ENCODE peak calls at places on chromosome 1, in nine cellular contexts. U is astrocyte of the spinal cord, B is PC-3, G is adrenal gland, M is left ventricle myocardium inferior, F is brain microvascular endothelial cell, R is HL-60, S is neural progenitor cell, V is choroid plexus epithelial cell. X is an unnamed sample.
A peak's percentile ranks its signal among the peaks of the same experiment; 100 is the strongest.

GRCh38 chr1:169680377-169681019 is 30.9 kb downstream of the SELL start:
- DNase-seq in U (no peak), B (no peak), G (no peak), M (no peak), F (no peak), R (no peak), S (no peak), V (no peak), X (no peak)

GRCh38 chr1:30654188-30654587 is 69.2 kb downstream of the MATN1 start:
- DNase-seq in U (no peak), B (no peak), G (no peak), M (no peak), F (no peak), R (no peak), S (no peak), V (no peak), X (no peak)

GRCh38 chr1:226656201-226656600 is 82.9 kb downstream of the ITPKB start:
- DNase-seq in U (no peak), B (no peak), G (no peak), M (peak; percentile 11), F (no peak), R (no peak), S (no peak), V (no peak), X (no peak)

GRCh38 chr1:40877681-40878080 is 15.5 kb upstream of the CITED4 start:
- DNase-seq in U (peak; percentile 94), B (peak; percentile 71), G (no peak), M (peak; percentile 52), F (peak; percentile 88), R (no peak), S (no peak), V (peak; percentile 93), X (peak; percentile 82)

GRCh38 chr1:63645301-63645700 is 52.1 kb downstream of the PGM1 start:
- DNase-seq in U (no peak), B (no peak), G (no peak), M (no peak), F (no peak), R (no peak), S (no peak), V (no peak), X (no peak)

GRCh38 chr1:44970317-44970716 is 16.1 kb downstream of the EIF2B3 start:
- DNase-seq in U (peak; percentile 71), B (peak; percentile 80), G (no peak), M (no peak), F (peak; percentile 52), R (no peak), S (no peak), V (peak; percentile 54), X (no peak)

GRCh38 chr1:101150676-101151075 is 86.1 kb upstream of the S1PR1 start:
- DNase-seq in U (no peak), B (peak; percentile 84), G (no peak), M (no peak), F (no peak), R (no peak), S (no peak), V (peak; percentile 27), X (no peak)

GRCh38 chr1:203686091-203686632 is 59.5 kb downstream of the ATP2B4 start:
- DNase-seq in U (peak; percentile 24), B (peak; percentile 60), G (no peak), M (no peak), F (no peak), R (no peak), S (no peak), V (no peak), X (no peak)

GRCh38 chr1:46613661-46614603 is 2.7 kb downstream of the MOB3C start:
- DNase-seq in U (peak; percentile 62), B (peak; percentile 39), G (peak; percentile 75), M (peak; percentile 96), F (peak; percentile 50), R (peak; percentile 61), S (peak; percentile 83), V (peak; percentile 81), X (peak; percentile 86)

GRCh38 chr1:245810181-245810727 is 655.5 kb downstream of the KIF26B start:
- DNase-seq in U (no peak), B (peak; percentile 25), G (no peak), M (no peak), F (no peak), R (no peak), S (no peak), V (no peak), X (no peak)

GRCh38 chr1:32791881-32792280 is 25.3 kb downstream of the YARS1 start:
- DNase-seq in U (no peak), B (peak; percentile 84), G (no peak), M (no peak), F (peak; percentile 45), R (no peak), S (no peak), V (peak; percentile 40), X (no peak)

GRCh38 chr1:1891349-1892078 is 627 bp upstream of the GNB1 start:
- DNase-seq in U (peak; percentile 41), B (peak; percentile 75), G (peak; percentile 85), M (peak; percentile 79), F (peak; percentile 9), R (peak; percentile 72), S (peak; percentile 71), V (peak; percentile 47), X (no peak)

GRCh38 chr1:155277070-155277895 is at the start of gene HCN3:
- DNase-seq in U (peak; percentile 93), B (peak; percentile 99), G (peak; percentile 99), M (peak; percentile 98), F (peak; percentile 95), R (peak; percentile 93), S (peak; percentile 100), V (peak; percentile 97), X (peak; percentile 98)

GRCh38 chr1:155268630-155269029 is 4.7 kb downstream of the CLK2 start:
- DNase-seq in U (no peak), B (no peak), G (no peak), M (no peak), F (no peak), R (no peak), S (no peak), V (no peak), X (no peak)

GRCh38 chr1:155269381-155269780 is 3.9 kb downstream of the CLK2 start:
- DNase-seq in U (no peak), B (no peak), G (no peak), M (no peak), F (no peak), R (no peak), S (no peak), V (no peak), X (no peak)

GRCh38 chr1:155272466-155273133 is 704 bp downstream of the CLK2 start:
- DNase-seq in U (peak; percentile 67), B (peak; percentile 46), G (no peak), M (no peak), F (peak; percentile 53), R (no peak), S (no peak), V (peak; percentile 79), X (peak; percentile 64)

GRCh38 chr1:155273134-155273982 is at the start of gene CLK2:
- DNase-seq in U (peak; percentile 95), B (peak; percentile 98), G (peak; percentile 95), M (peak; percentile 96), F (peak; percentile 87), R (peak; percentile 98), S (peak; percentile 99), V (peak; percentile 95), X (peak; percentile 99)
- H3K4me3 ChIP-seq in U (peak within 1 kb of the TSS; percentile 68), B (peak within 1 kb of the TSS; percentile 90), G (peak within 1 kb of the TSS; percentile 98), M (peak within 1 kb of the TSS; percentile 89), F (peak within 1 kb of the TSS; percentile 83), R (peak within 1 kb of the TSS; percentile 92), S (peak within 1 kb of the TSS; percentile 80), V (peak within 1 kb of the TSS; percentile 93), X (peak within 1 kb of the TSS; percentile 89)

GRCh38 chr1:173406783-173407230 is 70.3 kb upstream of the PRDX6 start:
- DNase-seq in U (no peak), B (no peak), G (no peak), M (no peak), F (no peak), R (no peak), S (no peak), V (no peak), X (no peak)
- H3K4me3 ChIP-seq in U (no peak overlapping the region), B (no peak overlapping the region), G (peak overlapping the region; percentile 28), M (peak overlapping the region; percentile 53), F (no peak overlapping the region), R (no peak overlapping the region), S (no peak overlapping the region), V (no peak overlapping the region), X (no peak overlapping the region)

GRCh38 chr1:15799928-15800835 is 7.3 kb downstream of the UQCRHL start:
- DNase-seq in U (peak; percentile 29), B (peak; percentile 96), G (peak; percentile 63), M (no peak), F (peak; percentile 37), R (no peak), S (peak; percentile 44), V (peak; percentile 40), X (no peak)

GRCh38 chr1:15802234-15802965 is 5.0 kb downstream of the UQCRHL start:
- DNase-seq in U (peak; percentile 52), B (peak; percentile 63), G (no peak), M (no peak), F (no peak), R (no peak), S (no peak), V (peak; percentile 8), X (no peak)

GRCh38 chr1:15796086-15796462 is 11.4 kb downstream of the UQCRHL start:
- DNase-seq in U (no peak), B (no peak), G (no peak), M (no peak), F (no peak), R (no peak), S (peak; percentile 23), V (no peak), X (no peak)

GRCh38 chr1:15797614-15798390 is 9.6 kb downstream of the UQCRHL start:
- DNase-seq in U (no peak), B (peak; percentile 31), G (no peak), M (no peak), F (no peak), R (no peak), S (no peak), V (no peak), X (no peak)

DNA sequence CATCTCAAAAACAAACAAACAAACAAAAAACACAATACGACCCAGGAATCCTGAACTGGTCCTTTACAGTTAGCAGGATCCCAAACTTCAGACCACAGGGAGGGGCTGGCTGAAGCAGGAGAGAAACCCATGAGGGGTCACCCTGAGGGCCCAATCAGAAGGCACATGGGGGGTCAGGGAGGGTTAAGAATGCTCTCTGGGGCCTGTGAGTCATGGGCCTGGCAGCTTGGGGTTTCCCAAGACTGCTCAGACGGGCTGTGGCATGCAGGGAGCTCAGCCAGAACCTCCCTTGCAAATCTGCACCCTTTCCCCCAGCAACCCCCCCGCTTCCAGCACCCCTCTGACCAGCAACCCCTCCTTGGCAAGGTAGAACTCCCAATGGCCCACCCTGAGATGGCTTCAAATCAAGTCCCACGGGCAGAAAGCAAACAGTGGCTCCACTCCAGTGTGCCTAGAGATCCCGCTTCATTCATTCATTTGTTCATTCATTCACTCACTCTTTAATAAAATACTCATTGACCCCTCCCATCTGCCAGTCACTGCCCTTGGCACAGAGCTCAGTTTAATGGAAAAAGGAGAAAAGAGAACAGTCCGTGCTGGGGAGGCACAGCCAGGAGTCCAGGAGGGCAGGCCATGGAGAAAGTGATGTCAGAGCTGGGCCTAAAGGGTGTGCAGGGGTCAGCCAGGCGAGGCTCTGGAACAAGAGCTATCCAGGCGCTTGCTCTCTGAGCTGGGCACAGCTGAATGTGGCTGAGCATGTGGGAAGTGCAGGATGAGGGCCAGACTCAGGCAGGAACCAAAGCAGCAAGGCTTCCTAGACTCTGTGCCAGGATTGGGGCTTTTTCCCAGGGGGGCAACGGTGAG is 8.2 kb downstream of the UQCRHL start:
- DNase-seq in U (peak; percentile 95), B (peak; percentile 96), G (no peak), M (peak; percentile 23), F (peak; percentile 97), R (no peak), S (no peak), V (peak; percentile 98), X (peak; percentile 54)
- H3K4me3 ChIP-seq in U (no peak overlapping the region), B (peak overlapping the region; percentile 55), G (no peak overlapping the region), M (no peak overlapping the region), F (no peak overlapping the region), R (no peak overlapping the region), S (no peak overlapping the region), V (no peak overlapping the region), X (no peak overlapping the region)

GRCh38 chr1:154420172-154420571 is 15.0 kb downstream of the IL6R start:
- DNase-seq in U (peak; percentile 95), B (peak; percentile 91), G (peak; percentile 92), M (peak; percentile 82), F (peak; percentile 86), R (no peak), S (no peak), V (peak; percentile 96), X (peak; percentile 19)
- H3K4me3 ChIP-seq in U (no peak overlapping the region), B (peak overlapping the region; percentile 41), G (no peak overlapping the region), M (peak overlapping the region; percentile 53), F (no peak overlapping the region), R (no peak overlapping the region), S (no peak overlapping the region), V (no peak overlapping the region), X (no peak overlapping the region)

X was measured in A673.